ENCODE peak calls at places on chromosomes 16 and 17, in five cellular contexts. W is upper lobe of right lung, P is fibroblast of lung, V is ovary, C is esophagus muscularis mucosa. M is an unnamed sample.

GRCh38 chr16:12468552-12468951 is 335.1 kb downstream of the CPPED1 start:
- DNase-seq in C (no peak), W (no peak), P (no peak), V (no peak), M (peak; percentile 75)

GRCh38 chr17:80791758-80792284 is 199.8 kb upstream of the CHMP6 start:
- DNase-seq in W (no peak), P (peak; percentile 97), C (no peak), V (peak; percentile 81), M (peak; percentile 46)

GRCh38 chr16:11675561-11676511 is 7.6 kb downstream of the SNN start:
- DNase-seq in P (peak; percentile 40), V (no peak), W (no peak), C (no peak), M (peak; percentile 70)

GRCh38 chr17:55726440-55726839 is 3.8 kb upstream of the TMEM100 start:
- DNase-seq in V (peak; percentile 54), C (no peak), W (no peak), P (peak; percentile 93), M (no peak)

GRCh38 chr17:7590743-7591142 is 849 bp upstream of the SOX15 start:
- DNase-seq in P (peak; percentile 76), W (no peak), V (no peak), C (no peak), M (peak; percentile 93)

GRCh38 chr17:71802663-71803062 is 318.2 kb upstream of the SOX9 start:
- DNase-seq in P (no peak), V (no peak), C (no peak), W (no peak), M (no peak)

GRCh38 chr16:51159864-51160263 is 8.8 kb upstream of the SALL1 start:
- DNase-seq in W (no peak), P (no peak), C (no peak), V (no peak), M (no peak)

GRCh38 chr17:42754782-42755181 is 6.2 kb upstream of the RAMP2 start:
- DNase-seq in C (no peak), P (peak; percentile 59), W (no peak), V (no peak), M (no peak)

GRCh38 chr16:10405386-10405939 is 19.6 kb downstream of the ATF7IP2 start:
- DNase-seq in P (peak; percentile 89), W (no peak), C (no peak), V (no peak), M (no peak)

GRCh38 chr17:72763981-72764380 is 328.5 kb downstream of the SLC39A11 start:
- DNase-seq in W (no peak), P (no peak), C (no peak), V (no peak), M (peak; percentile 88)

GRCh38 chr16:10172848-10173655 is 9.2 kb downstream of the GRIN2A start:
- DNase-seq in P (peak; percentile 98), V (no peak), C (no peak), W (no peak), M (peak; percentile 72)

GRCh38 chr16:4081035-4081434 is 35.2 kb downstream of the ADCY9 start:
- DNase-seq in V (no peak), P (no peak), C (no peak), W (no peak), M (peak; percentile 71)

GRCh38 chr16:50458694-50459271 is 89.4 kb upstream of the NKD1 start:
- DNase-seq in V (no peak), P (no peak), W (peak; percentile 34), C (no peak), M (peak; percentile 51)

GRCh38 chr17:42992872-42993271 is 5.3 kb upstream of the RPL27 start:
- DNase-seq in W (no peak), P (no peak), V (no peak), C (no peak), M (no peak)

GRCh38 chr17:68296217-68297140 is 5.2 kb downstream of the ARSG start:
- DNase-seq in V (no peak), C (no peak), W (no peak), P (no peak), M (no peak)

DNA sequence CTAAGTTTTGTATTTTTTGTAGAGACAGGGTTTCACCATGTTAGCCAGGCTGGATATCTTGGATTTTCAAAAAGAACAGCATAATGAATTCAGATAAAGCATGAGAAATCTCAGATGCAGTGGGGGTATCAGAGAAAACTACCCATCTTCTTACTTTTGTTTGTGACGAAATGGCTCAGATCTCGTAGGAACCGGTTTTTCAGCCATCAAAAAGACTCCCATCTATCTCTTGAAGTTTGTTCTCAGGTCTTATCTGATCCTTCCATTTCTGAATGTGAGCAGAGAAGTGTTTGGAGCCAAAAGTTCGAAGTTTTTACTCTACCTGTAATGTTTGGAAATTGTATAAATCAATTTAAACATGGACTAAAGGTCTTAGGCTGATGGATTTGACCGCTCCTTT is 57.2 kb downstream of the LDHD start:
- DNase-seq in V (no peak), C (no peak), P (no peak), W (no peak), M (no peak)
- H3K4me1 ChIP-seq in V (peaks cover 19% of the 10 kb centered on the region), C (peaks cover 51% of the 10 kb centered on the region), P (peaks cover 4% of the 10 kb centered on the region), W (peaks cover 24% of the 10 kb centered on the region), M (no peaks in the 10 kb centered on the region)

GRCh38 chr17:48037036-48037881 is at the start of gene COPZ2:
- DNase-seq in V (peak; percentile 61), P (peak; percentile 48), W (peak; percentile 87), C (no peak), M (peak; percentile 85)
- TF ChIP-seq CTCF in V (no peak), P (peak; percentile 34), W (peak; percentile 66), C (peak; percentile 61), M (peak; percentile 70)

DNA sequence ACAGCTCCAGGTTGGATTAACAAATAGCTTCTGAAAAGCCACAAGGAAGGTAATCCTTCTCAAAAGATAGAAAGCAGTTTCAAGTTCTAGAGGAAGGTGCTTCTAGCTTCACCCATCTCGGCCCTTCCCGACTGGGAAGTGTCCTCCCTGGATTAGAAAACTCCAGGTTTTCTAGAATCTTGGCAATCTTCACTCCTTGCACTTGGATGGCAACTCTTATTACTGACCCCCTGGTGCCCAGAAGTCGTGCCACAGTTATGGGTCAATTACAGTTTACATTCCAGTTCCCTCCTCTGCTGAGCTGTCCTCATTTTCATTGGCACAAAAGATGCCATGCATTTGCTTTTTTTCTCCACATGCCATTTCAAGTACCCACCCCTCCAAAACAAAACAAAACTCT is 65.6 kb downstream of the SMG6 start:
- DNase-seq in C (no peak), P (no peak), V (no peak), W (no peak), M (no peak)
- H3K4me1 ChIP-seq in C (peaks cover 87% of the 10 kb centered on the region), P (peaks cover 63% of the 10 kb centered on the region), V (peaks cover 27% of the 10 kb centered on the region), W (peaks cover 44% of the 10 kb centered on the region), M (peaks cover 24% of the 10 kb centered on the region)

GRCh38 chr17:18004345-18004744 is 31.7 kb downstream of the DRC3 start:
- DNase-seq in P (no peak), W (no peak), C (no peak), V (no peak), M (peak; percentile 47)

GRCh38 chr17:18002171-18002570 is 29.5 kb downstream of the DRC3 start:
- DNase-seq in P (no peak), C (no peak), V (no peak), W (no peak), M (no peak)

GRCh38 chr17:18006495-18007239 is 32.3 kb downstream of the ATPAF2 start:
- DNase-seq in W (no peak), C (no peak), V (no peak), P (no peak), M (peak; percentile 83)

GRCh38 chr17:18005496-18005895 is 32.8 kb downstream of the DRC3 start:
- DNase-seq in C (no peak), V (no peak), W (no peak), P (no peak), M (peak; percentile 56)

DNA sequence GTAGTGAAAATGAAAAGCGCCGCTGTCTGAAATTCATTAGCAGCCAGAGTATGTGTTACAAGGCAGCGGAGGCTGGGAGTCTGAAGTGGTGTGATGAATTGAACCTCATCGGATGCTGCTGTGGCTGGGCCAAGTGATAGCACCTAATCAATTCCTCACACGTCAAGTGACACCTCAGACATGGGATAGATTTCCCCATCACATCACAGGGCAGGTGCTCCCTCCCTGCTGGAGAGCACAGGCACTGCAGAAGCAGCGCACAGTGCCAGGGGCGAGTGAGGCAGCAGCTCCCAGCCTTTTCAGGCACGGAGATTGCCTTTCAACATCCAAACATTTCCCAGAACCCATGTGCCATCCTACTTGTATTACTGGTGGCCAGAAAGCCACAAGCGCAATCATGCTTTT is 32.2 kb downstream of the DRC3 start:
- DNase-seq in P (no peak), W (no peak), V (no peak), C (no peak), M (peak; percentile 89)
- TF ChIP-seq CTCF in P (no peak), W (no peak), V (no peak), C (no peak), M (peak; percentile 78)

DNA sequence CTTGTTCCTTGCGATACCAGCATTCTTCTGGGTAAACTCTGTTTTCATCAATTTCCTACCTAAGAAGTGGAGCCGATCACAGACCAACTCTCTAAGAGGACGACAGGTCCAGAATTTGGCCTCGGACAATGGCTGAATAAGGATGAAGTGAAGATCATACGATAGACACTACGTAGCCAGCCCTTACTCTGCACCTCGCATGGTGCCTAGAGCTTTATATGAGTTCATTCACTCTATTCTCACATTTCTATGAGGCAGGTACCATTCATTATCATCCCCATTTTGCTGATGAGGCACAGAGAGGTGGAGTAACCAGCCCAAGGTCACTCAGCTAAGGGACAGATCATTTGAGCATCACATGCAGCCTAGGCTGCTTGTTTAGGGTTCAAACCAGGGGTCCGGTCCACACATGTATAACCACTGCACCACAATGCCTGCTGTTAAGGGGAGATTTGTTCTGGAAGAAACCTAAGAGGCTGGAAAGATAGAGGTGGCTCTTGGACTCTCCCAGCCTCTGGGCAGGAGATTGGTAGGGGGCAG is 78.6 kb downstream of the MYH11 start:
- DNase-seq in P (no peak), W (no peak), C (no peak), V (no peak), M (no peak)
- H3K4me1 ChIP-seq in P (no peaks in the 10 kb centered on the region), W (no peaks in the 10 kb centered on the region), C (peaks cover 98% of the 10 kb centered on the region), V (no peaks in the 10 kb centered on the region), M (no peaks in the 10 kb centered on the region)

DNA sequence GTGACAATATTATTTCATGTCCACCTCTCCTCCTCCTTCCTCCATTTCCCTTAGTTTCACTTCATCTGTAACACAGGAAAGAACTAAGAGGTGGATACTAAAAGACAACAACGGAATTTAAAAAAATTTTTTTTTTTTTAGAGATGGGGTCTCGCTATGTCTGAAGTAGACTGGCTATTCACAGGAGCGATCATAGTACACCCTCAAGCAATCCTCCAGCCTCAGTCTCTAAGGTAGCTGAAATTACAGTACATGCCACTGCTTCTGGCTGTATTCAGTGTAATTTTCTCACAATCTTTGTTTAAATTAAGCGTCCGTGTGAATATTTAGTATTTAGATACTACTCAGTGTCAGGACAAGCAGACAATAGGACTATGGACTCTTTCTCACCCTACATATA is 35.6 kb downstream of the FBXL20 start:
- DNase-seq in W (no peak), V (no peak), P (no peak), C (no peak), M (no peak)
- TF ChIP-seq CTCF in W (no peak), V (no peak), P (no peak), C (no peak), M (no peak)

DNA sequence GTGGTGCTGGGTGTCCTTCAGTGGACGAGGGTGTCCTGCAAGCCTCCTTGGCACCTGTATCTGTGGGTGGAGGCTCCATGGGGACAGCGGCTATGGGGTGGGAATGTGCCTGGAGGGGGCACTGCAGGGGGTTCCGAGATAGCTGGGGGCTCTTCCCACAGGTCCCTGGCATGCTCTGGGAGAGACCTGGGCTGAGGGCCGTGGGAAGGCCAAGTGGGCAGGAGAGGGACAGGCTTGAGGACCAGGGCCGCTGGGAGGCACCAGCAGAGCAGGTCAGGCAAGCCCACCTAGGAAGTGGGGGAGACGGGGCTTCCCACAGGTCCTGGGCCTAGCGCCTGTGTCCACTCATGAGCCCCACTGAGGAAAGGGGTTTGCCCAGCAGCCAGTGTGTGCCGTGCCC is 9.7 kb downstream of the LRRC75A start:
- DNase-seq in V (no peak), W (no peak), P (no peak), C (no peak), M (no peak)
- H3K4me1 ChIP-seq in V (peaks cover 18% of the 10 kb centered on the region), W (peaks cover 16% of the 10 kb centered on the region), P (peaks cover 12% of the 10 kb centered on the region), C (peaks cover 54% of the 10 kb centered on the region), M (peaks cover 11% of the 10 kb centered on the region)